ENCODE peak calls at places on chromosomes 1 and 21, in nine cellular contexts. One of them, this sample, is unnamed.

GRCh38 chr1:179743679-179744400 is 749 bp downstream of the FAM163A start:
- DNase-seq in spleen: no peak
- DNase-seq in pancreas: no peak
- DNase-seq in heart right ventricle: peak; percentile 19
- DNase-seq in transverse colon: no peak
- DNase-seq in lower lobe of right lung: no peak
- DNase-seq in neural progenitor cell: peak; percentile 58
- DNase-seq in uterus: no peak
- DNase-seq in K562: no peak
- DNase-seq in this sample: no peak

GRCh38 chr1:157167437-157167836 is 29.2 kb upstream of the ETV3 start:
- DNase-seq in spleen: no peak
- DNase-seq in pancreas: no peak
- DNase-seq in heart right ventricle: no peak
- DNase-seq in transverse colon: no peak
- DNase-seq in lower lobe of right lung: no peak
- DNase-seq in neural progenitor cell: no peak
- DNase-seq in uterus: no peak
- DNase-seq in K562: no peak
- DNase-seq in this sample: no peak

GRCh38 chr1:179326746-179327145 is 33.1 kb downstream of the SOAT1 start:
- DNase-seq in spleen: no peak
- DNase-seq in pancreas: no peak
- DNase-seq in heart right ventricle: no peak
- DNase-seq in transverse colon: no peak
- DNase-seq in lower lobe of right lung: no peak
- DNase-seq in neural progenitor cell: no peak
- DNase-seq in uterus: no peak
- DNase-seq in K562: no peak
- DNase-seq in this sample: no peak

GRCh38 chr1:116881879-116882520 is 27.7 kb upstream of the PTGFRN start:
- DNase-seq in spleen: no peak
- DNase-seq in pancreas: peak; percentile 77
- DNase-seq in heart right ventricle: no peak
- DNase-seq in transverse colon: peak; percentile 30
- DNase-seq in lower lobe of right lung: peak; percentile 55
- DNase-seq in neural progenitor cell: peak; percentile 42
- DNase-seq in uterus: peak; percentile 83
- DNase-seq in K562: peak; percentile 61
- DNase-seq in this sample: peak; percentile 28

GRCh38 chr1:182200025-182200814 is 138.7 kb upstream of the ZNF648 start:
- DNase-seq in spleen: no peak
- DNase-seq in pancreas: peak; percentile 38
- DNase-seq in heart right ventricle: no peak
- DNase-seq in transverse colon: no peak
- DNase-seq in lower lobe of right lung: no peak
- DNase-seq in neural progenitor cell: no peak
- DNase-seq in uterus: no peak
- DNase-seq in K562: peak; percentile 46
- DNase-seq in this sample: no peak

GRCh38 chr1:43975249-43975961 is 645 bp downstream of the ATP6V0B start:
- DNase-seq in spleen: peak; percentile 95
- DNase-seq in pancreas: peak; percentile 83
- DNase-seq in heart right ventricle: peak; percentile 55
- DNase-seq in transverse colon: peak; percentile 73
- DNase-seq in lower lobe of right lung: peak; percentile 91
- DNase-seq in neural progenitor cell: peak; percentile 59
- DNase-seq in uterus: peak; percentile 46
- DNase-seq in K562: no peak
- DNase-seq in this sample: peak; percentile 64

GRCh38 chr1:114620419-114620818 is 39.0 kb upstream of the BCAS2 start:
- DNase-seq in spleen: no peak
- DNase-seq in pancreas: no peak
- DNase-seq in heart right ventricle: no peak
- DNase-seq in transverse colon: no peak
- DNase-seq in lower lobe of right lung: no peak
- DNase-seq in neural progenitor cell: no peak
- DNase-seq in uterus: no peak
- DNase-seq in K562: no peak
- DNase-seq in this sample: no peak

GRCh38 chr1:21659099-21659923 is 9.8 kb downstream of the RAP1GAP start:
- DNase-seq in spleen: peak; percentile 95
- DNase-seq in pancreas: peak; percentile 63
- DNase-seq in heart right ventricle: peak; percentile 75
- DNase-seq in transverse colon: peak; percentile 74
- DNase-seq in lower lobe of right lung: peak; percentile 90
- DNase-seq in neural progenitor cell: peak; percentile 91
- DNase-seq in uterus: peak; percentile 62
- DNase-seq in K562: peak; percentile 99
- DNase-seq in this sample: peak; percentile 70

GRCh38 chr1:202086579-202087350 is 36.0 kb upstream of the GPR37L1 start:
- DNase-seq in spleen: no peak
- DNase-seq in pancreas: peak; percentile 51
- DNase-seq in heart right ventricle: peak; percentile 21
- DNase-seq in transverse colon: peak; percentile 83
- DNase-seq in lower lobe of right lung: peak; percentile 50
- DNase-seq in neural progenitor cell: no peak
- DNase-seq in uterus: no peak
- DNase-seq in K562: peak; percentile 12
- DNase-seq in this sample: no peak

GRCh38 chr1:44721521-44722361 is 9.2 kb downstream of the RNU5D-1 start:
- DNase-seq in spleen: peak; percentile 86
- DNase-seq in pancreas: no peak
- DNase-seq in heart right ventricle: no peak
- DNase-seq in transverse colon: peak; percentile 69
- DNase-seq in lower lobe of right lung: peak; percentile 78
- DNase-seq in neural progenitor cell: no peak
- DNase-seq in uterus: peak; percentile 48
- DNase-seq in K562: peak; percentile 91
- DNase-seq in this sample: peak; percentile 23

GRCh38 chr1:169928438-169929209 is 34.9 kb upstream of the SCYL3 start:
- DNase-seq in spleen: no peak
- DNase-seq in pancreas: no peak
- DNase-seq in heart right ventricle: no peak
- DNase-seq in transverse colon: no peak
- DNase-seq in lower lobe of right lung: no peak
- DNase-seq in neural progenitor cell: peak; percentile 54
- DNase-seq in uterus: no peak
- DNase-seq in K562: peak; percentile 25
- DNase-seq in this sample: no peak

GRCh38 chr1:95023399-95024050 is 49.2 kb downstream of the ALG14 start:
- DNase-seq in spleen: no peak
- DNase-seq in pancreas: no peak
- DNase-seq in heart right ventricle: no peak
- DNase-seq in transverse colon: no peak
- DNase-seq in lower lobe of right lung: no peak
- DNase-seq in neural progenitor cell: no peak
- DNase-seq in uterus: no peak
- DNase-seq in K562: no peak
- DNase-seq in this sample: no peak

GRCh38 chr21:17802568-17802967 is 16.6 kb downstream of the C21orf91 start:
- DNase-seq in spleen: no peak
- DNase-seq in pancreas: no peak
- DNase-seq in heart right ventricle: no peak
- DNase-seq in transverse colon: no peak
- DNase-seq in lower lobe of right lung: no peak
- DNase-seq in neural progenitor cell: no peak
- DNase-seq in uterus: no peak
- DNase-seq in K562: no peak
- DNase-seq in this sample: no peak

GRCh38 chr1:233015965-233016364 is 65.6 kb downstream of the NTPCR start:
- DNase-seq in spleen: no peak
- DNase-seq in pancreas: peak; percentile 25
- DNase-seq in heart right ventricle: no peak
- DNase-seq in transverse colon: no peak
- DNase-seq in lower lobe of right lung: no peak
- DNase-seq in neural progenitor cell: no peak
- DNase-seq in uterus: no peak
- DNase-seq in K562: no peak
- DNase-seq in this sample: no peak

GRCh38 chr1:155889566-155889965 is 21.6 kb downstream of the RIT1 start:
- DNase-seq in spleen: no peak
- DNase-seq in pancreas: no peak
- DNase-seq in heart right ventricle: no peak
- DNase-seq in transverse colon: no peak
- DNase-seq in lower lobe of right lung: no peak
- DNase-seq in neural progenitor cell: no peak
- DNase-seq in uterus: no peak
- DNase-seq in K562: no peak
- DNase-seq in this sample: no peak

GRCh38 chr1:155888481-155888880 is 22.7 kb downstream of the RIT1 start:
- DNase-seq in spleen: no peak
- DNase-seq in pancreas: no peak
- DNase-seq in heart right ventricle: no peak
- DNase-seq in transverse colon: no peak
- DNase-seq in lower lobe of right lung: no peak
- DNase-seq in neural progenitor cell: no peak
- DNase-seq in uterus: no peak
- DNase-seq in K562: no peak
- DNase-seq in this sample: no peak

GRCh38 chr1:155893389-155894142 is 17.6 kb downstream of the RIT1 start:
- DNase-seq in spleen: no peak
- DNase-seq in pancreas: no peak
- DNase-seq in heart right ventricle: no peak
- DNase-seq in transverse colon: no peak
- DNase-seq in lower lobe of right lung: no peak
- DNase-seq in neural progenitor cell: no peak
- DNase-seq in uterus: no peak
- DNase-seq in K562: no peak
- DNase-seq in this sample: no peak

GRCh38 chr1:155890251-155890650 is 20.9 kb downstream of the RIT1 start:
- DNase-seq in spleen: no peak
- DNase-seq in pancreas: no peak
- DNase-seq in heart right ventricle: no peak
- DNase-seq in transverse colon: no peak
- DNase-seq in lower lobe of right lung: no peak
- DNase-seq in neural progenitor cell: no peak
- DNase-seq in uterus: no peak
- DNase-seq in K562: no peak
- DNase-seq in this sample: no peak

GRCh38 chr1:155892801-155893200 is 18.3 kb downstream of the RIT1 start:
- DNase-seq in spleen: no peak
- DNase-seq in pancreas: no peak
- DNase-seq in heart right ventricle: no peak
- DNase-seq in transverse colon: no peak
- DNase-seq in lower lobe of right lung: no peak
- DNase-seq in neural progenitor cell: no peak
- DNase-seq in uterus: no peak
- DNase-seq in K562: no peak
- DNase-seq in this sample: no peak
- H3K4me3 ChIP-seq in spleen: no peak overlapping the region
- H3K4me3 ChIP-seq in pancreas: no peak overlapping the region
- H3K4me3 ChIP-seq in heart right ventricle: no peak overlapping the region
- H3K4me3 ChIP-seq in transverse colon: no peak overlapping the region
- H3K4me3 ChIP-seq in lower lobe of right lung: no peak overlapping the region
- H3K4me3 ChIP-seq in neural progenitor cell: no peak overlapping the region
- H3K4me3 ChIP-seq in uterus: no peak overlapping the region
- H3K4me3 ChIP-seq in K562: no peak overlapping the region
- H3K4me3 ChIP-seq in this sample: peak overlapping the region; percentile 6

GRCh38 chr1:208381481-208381880 is 137.3 kb upstream of the PLXNA2 start:
- DNase-seq in spleen: no peak
- DNase-seq in pancreas: no peak
- DNase-seq in heart right ventricle: no peak
- DNase-seq in transverse colon: no peak
- DNase-seq in lower lobe of right lung: no peak
- DNase-seq in neural progenitor cell: no peak
- DNase-seq in uterus: no peak
- DNase-seq in K562: no peak
- DNase-seq in this sample: no peak
- TF ChIP-seq CTCF in spleen: no peak
- TF ChIP-seq CTCF in pancreas: no peak
- TF ChIP-seq CTCF in heart right ventricle: no peak
- TF ChIP-seq CTCF in transverse colon: no peak
- TF ChIP-seq CTCF in lower lobe of right lung: no peak
- TF ChIP-seq CTCF in neural progenitor cell: no peak
- TF ChIP-seq CTCF in uterus: no peak
- TF ChIP-seq CTCF in K562: no peak
- TF ChIP-seq CTCF in this sample: no peak

DNA sequence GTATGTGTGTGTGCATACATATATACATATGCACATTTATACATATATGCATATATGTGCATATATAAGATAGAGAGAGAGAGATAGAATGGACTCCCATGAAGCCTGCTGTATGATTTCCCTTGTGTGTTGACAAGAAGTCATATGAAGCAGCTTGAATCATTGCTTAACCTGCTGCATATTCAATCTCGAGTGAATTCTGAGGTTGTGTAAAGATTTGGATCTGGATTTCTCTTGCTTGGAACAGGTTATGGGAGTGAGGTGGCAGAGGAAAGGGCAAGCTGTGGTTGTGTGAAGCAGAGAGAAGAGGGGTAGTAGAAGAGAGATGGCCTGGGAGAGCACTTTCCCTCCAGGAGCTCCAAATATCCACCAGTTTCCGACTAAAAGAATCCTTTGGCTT is 65.9 kb downstream of the SPAG17 start:
- DNase-seq in spleen: no peak
- DNase-seq in pancreas: no peak
- DNase-seq in heart right ventricle: no peak
- DNase-seq in transverse colon: no peak
- DNase-seq in lower lobe of right lung: no peak
- DNase-seq in neural progenitor cell: no peak
- DNase-seq in uterus: no peak
- DNase-seq in K562: no peak
- DNase-seq in this sample: no peak
- H3K4me1 ChIP-seq in spleen: no peaks in the 10 kb centered on the region
- H3K4me1 ChIP-seq in pancreas: peaks cover 51% of the 10 kb centered on the region
- H3K4me1 ChIP-seq in heart right ventricle: no peaks in the 10 kb centered on the region
- H3K4me1 ChIP-seq in transverse colon: no peaks in the 10 kb centered on the region
- H3K4me1 ChIP-seq in lower lobe of right lung: peaks cover 9% of the 10 kb centered on the region
- H3K4me1 ChIP-seq in neural progenitor cell: no peaks in the 10 kb centered on the region
- H3K4me1 ChIP-seq in uterus: no peaks in the 10 kb centered on the region
- H3K4me1 ChIP-seq in K562: no peaks in the 10 kb centered on the region
- H3K4me1 ChIP-seq in this sample: no peaks in the 10 kb centered on the region

GRCh38 chr1:227747382-227747781 is 12.1 kb downstream of the SNAP47 start:
- DNase-seq in spleen: no peak
- DNase-seq in pancreas: no peak
- DNase-seq in heart right ventricle: no peak
- DNase-seq in transverse colon: no peak
- DNase-seq in lower lobe of right lung: no peak
- DNase-seq in neural progenitor cell: no peak
- DNase-seq in uterus: no peak
- DNase-seq in K562: no peak
- DNase-seq in this sample: no peak

GRCh38 chr1:227747948-227748495 is 12.8 kb downstream of the SNAP47 start:
- DNase-seq in spleen: no peak
- DNase-seq in pancreas: no peak
- DNase-seq in heart right ventricle: no peak
- DNase-seq in transverse colon: no peak
- DNase-seq in lower lobe of right lung: no peak
- DNase-seq in neural progenitor cell: no peak
- DNase-seq in uterus: no peak
- DNase-seq in K562: no peak
- DNase-seq in this sample: no peak

GRCh38 chr1:227748496-227749182 is 13.4 kb downstream of the SNAP47 start:
- DNase-seq in spleen: no peak
- DNase-seq in pancreas: no peak
- DNase-seq in heart right ventricle: no peak
- DNase-seq in transverse colon: peak; percentile 37
- DNase-seq in lower lobe of right lung: no peak
- DNase-seq in neural progenitor cell: no peak
- DNase-seq in uterus: peak; percentile 78
- DNase-seq in K562: peak; percentile 66
- DNase-seq in this sample: peak; percentile 20

GRCh38 chr1:227749916-227750710 is 14.9 kb downstream of the SNAP47 start:
- DNase-seq in spleen: no peak
- DNase-seq in pancreas: no peak
- DNase-seq in heart right ventricle: peak; percentile 16
- DNase-seq in transverse colon: no peak
- DNase-seq in lower lobe of right lung: peak; percentile 28
- DNase-seq in neural progenitor cell: no peak
- DNase-seq in uterus: no peak
- DNase-seq in K562: no peak
- DNase-seq in this sample: no peak

GRCh38 chr1:227749225-227749624 is 14.0 kb downstream of the SNAP47 start:
- DNase-seq in spleen: no peak
- DNase-seq in pancreas: no peak
- DNase-seq in heart right ventricle: no peak
- DNase-seq in transverse colon: no peak
- DNase-seq in lower lobe of right lung: no peak
- DNase-seq in neural progenitor cell: no peak
- DNase-seq in uterus: no peak
- DNase-seq in K562: no peak
- DNase-seq in this sample: no peak
- H3K4me3 ChIP-seq in spleen: no peak overlapping the region
- H3K4me3 ChIP-seq in pancreas: no peak overlapping the region
- H3K4me3 ChIP-seq in heart right ventricle: no peak overlapping the region
- H3K4me3 ChIP-seq in transverse colon: no peak overlapping the region
- H3K4me3 ChIP-seq in lower lobe of right lung: no peak overlapping the region
- H3K4me3 ChIP-seq in neural progenitor cell: no peak overlapping the region
- H3K4me3 ChIP-seq in uterus: peak overlapping the region; percentile 12
- H3K4me3 ChIP-seq in K562: no peak overlapping the region
- H3K4me3 ChIP-seq in this sample: no peak overlapping the region

This sample was measured in left ventricle myocardium inferior.